ENCODE peak calls at places on chromosomes 2 and 18, in seven cellular contexts. One of them, this sample, is unnamed. For H3K4me1 and H3K36me3, the result is how much of the 10 kb centered on the place peaks cover.

GRCh38 chr2:96259497-96259921 is 6.3 kb downstream of the TMEM127 start:
- DNase-seq in CD8-positive, alpha-beta T cell: no peak
- DNase-seq in GM23338: no peak
- DNase-seq in lung: no peak
- DNase-seq in RWPE2: no peak
- DNase-seq in IMR-90: no peak
- DNase-seq in aorta: peak
- DNase-seq in this sample: no peak

GRCh38 chr18:55687106-55687505 is 99.1 kb upstream of the TCF4 start:
- DNase-seq in CD8-positive, alpha-beta T cell: no peak
- DNase-seq in GM23338: no peak
- DNase-seq in lung: no peak
- DNase-seq in RWPE2: no peak
- DNase-seq in IMR-90: no peak
- DNase-seq in aorta: no peak
- DNase-seq in this sample: no peak

GRCh38 chr2:221767106-221767878 is 195.2 kb upstream of the EPHA4 start:
- DNase-seq in CD8-positive, alpha-beta T cell: no peak
- DNase-seq in GM23338: no peak
- DNase-seq in lung: no peak
- DNase-seq in RWPE2: no peak
- DNase-seq in IMR-90: peak
- DNase-seq in aorta: no peak
- DNase-seq in this sample: no peak

GRCh38 chr2:152459116-152459515 is 124.1 kb downstream of the FMNL2 start:
- DNase-seq in CD8-positive, alpha-beta T cell: no peak
- DNase-seq in GM23338: no peak
- DNase-seq in lung: no peak
- DNase-seq in RWPE2: no peak
- DNase-seq in IMR-90: no peak
- DNase-seq in aorta: no peak
- DNase-seq in this sample: no peak

GRCh38 chr2:155866477-155866876 is 466.0 kb downstream of the NR4A2 start:
- DNase-seq in CD8-positive, alpha-beta T cell: no peak
- DNase-seq in GM23338: peak
- DNase-seq in lung: no peak
- DNase-seq in RWPE2: no peak
- DNase-seq in IMR-90: no peak
- DNase-seq in aorta: no peak
- DNase-seq in this sample: no peak

GRCh38 chr2:101466426-101466825 is 8.5 kb downstream of the RFX8 start:
- DNase-seq in CD8-positive, alpha-beta T cell: no peak
- DNase-seq in GM23338: no peak
- DNase-seq in lung: no peak
- DNase-seq in RWPE2: no peak
- DNase-seq in IMR-90: no peak
- DNase-seq in aorta: no peak
- DNase-seq in this sample: no peak

GRCh38 chr2:216918088-216918680 is 58.3 kb upstream of the TNP1 start:
- DNase-seq in CD8-positive, alpha-beta T cell: no peak
- DNase-seq in GM23338: no peak
- DNase-seq in lung: no peak
- DNase-seq in RWPE2: peak
- DNase-seq in IMR-90: peak
- DNase-seq in aorta: no peak
- DNase-seq in this sample: no peak

GRCh38 chr2:99403524-99403923 is 66.3 kb downstream of the EIF5B start:
- DNase-seq in CD8-positive, alpha-beta T cell: no peak
- DNase-seq in GM23338: peak
- DNase-seq in lung: no peak
- DNase-seq in RWPE2: no peak
- DNase-seq in IMR-90: no peak
- DNase-seq in aorta: no peak
- DNase-seq in this sample: no peak

GRCh38 chr2:46562451-46562841 is 83.1 kb downstream of the TMEM247 start:
- DNase-seq in CD8-positive, alpha-beta T cell: no peak
- DNase-seq in GM23338: no peak
- DNase-seq in lung: no peak
- DNase-seq in RWPE2: no peak
- DNase-seq in IMR-90: no peak
- DNase-seq in aorta: no peak
- DNase-seq in this sample: no peak

GRCh38 chr2:9657083-9657482 is 26.3 kb upstream of the YWHAQ start:
- DNase-seq in CD8-positive, alpha-beta T cell: no peak
- DNase-seq in GM23338: no peak
- DNase-seq in lung: no peak
- DNase-seq in RWPE2: no peak
- DNase-seq in IMR-90: no peak
- DNase-seq in aorta: no peak
- DNase-seq in this sample: no peak

GRCh38 chr18:49359732-49360444 is 100.6 kb downstream of the DYM start:
- DNase-seq in CD8-positive, alpha-beta T cell: no peak
- DNase-seq in GM23338: no peak
- DNase-seq in lung: no peak
- DNase-seq in RWPE2: no peak
- DNase-seq in IMR-90: peak
- DNase-seq in aorta: no peak
- DNase-seq in this sample: no peak

GRCh38 chr18:49368161-49368875 is 92.1 kb downstream of the DYM start:
- DNase-seq in CD8-positive, alpha-beta T cell: no peak
- DNase-seq in GM23338: peak
- DNase-seq in lung: no peak
- DNase-seq in RWPE2: no peak
- DNase-seq in IMR-90: no peak
- DNase-seq in aorta: no peak
- DNase-seq in this sample: no peak

GRCh38 chr18:49364821-49365220 is 95.6 kb downstream of the DYM start:
- DNase-seq in CD8-positive, alpha-beta T cell: no peak
- DNase-seq in GM23338: no peak
- DNase-seq in lung: no peak
- DNase-seq in RWPE2: no peak
- DNase-seq in IMR-90: no peak
- DNase-seq in aorta: no peak
- DNase-seq in this sample: no peak

GRCh38 chr18:49360582-49360981 is 99.9 kb downstream of the DYM start:
- DNase-seq in CD8-positive, alpha-beta T cell: no peak
- DNase-seq in GM23338: no peak
- DNase-seq in lung: no peak
- DNase-seq in RWPE2: no peak
- DNase-seq in IMR-90: no peak
- DNase-seq in aorta: no peak
- DNase-seq in this sample: no peak

DNA sequence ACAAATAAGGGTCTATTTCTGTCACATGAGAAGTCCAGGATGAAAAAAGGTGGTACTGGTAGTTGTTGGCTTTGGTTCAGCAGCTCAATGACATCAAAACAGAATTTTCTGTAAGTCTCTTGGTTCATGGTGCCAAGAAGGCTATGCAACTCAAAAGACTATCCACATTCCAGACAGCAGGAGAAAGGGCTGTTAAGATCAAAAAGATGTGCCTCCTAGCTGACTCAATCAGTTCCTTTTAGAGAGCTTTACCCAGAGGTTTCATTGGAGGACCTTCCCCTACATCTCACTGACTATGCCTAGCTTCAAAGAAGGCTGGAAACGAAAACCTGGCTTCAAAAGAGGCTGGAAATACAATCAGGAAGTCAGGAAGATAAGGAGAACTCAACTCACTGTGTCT is 98.0 kb downstream of the DYM start:
- DNase-seq in CD8-positive, alpha-beta T cell: no peak
- DNase-seq in GM23338: no peak
- DNase-seq in lung: no peak
- DNase-seq in RWPE2: no peak
- DNase-seq in IMR-90: peak
- DNase-seq in aorta: no peak
- DNase-seq in this sample: no peak
- H3K4me1 ChIP-seq in CD8-positive, alpha-beta T cell: under half
- H3K4me1 ChIP-seq in GM23338: under half
- H3K4me1 ChIP-seq in lung: under half
- H3K4me1 ChIP-seq in RWPE2: under half
- H3K4me1 ChIP-seq in IMR-90: under half
- H3K4me1 ChIP-seq in aorta: under half
- H3K4me1 ChIP-seq in this sample: under half

GRCh38 chr2:17179145-17179808 is 339.0 kb downstream of the RAD51AP2 start:
- DNase-seq in CD8-positive, alpha-beta T cell: no peak
- DNase-seq in GM23338: no peak
- DNase-seq in lung: no peak
- DNase-seq in RWPE2: no peak
- DNase-seq in IMR-90: no peak
- DNase-seq in aorta: no peak
- DNase-seq in this sample: no peak
- H3K36me3 ChIP-seq in CD8-positive, alpha-beta T cell: under half
- H3K36me3 ChIP-seq in GM23338: under half
- H3K36me3 ChIP-seq in lung: under half
- H3K36me3 ChIP-seq in RWPE2: under half
- H3K36me3 ChIP-seq in IMR-90: under half
- H3K36me3 ChIP-seq in aorta: under half
- H3K36me3 ChIP-seq in this sample: under half

GRCh38 chr2:17539596-17539992 is 902 bp upstream of the VSNL1 start:
- DNase-seq in CD8-positive, alpha-beta T cell: no peak
- DNase-seq in GM23338: peak
- DNase-seq in lung: no peak
- DNase-seq in RWPE2: no peak
- DNase-seq in IMR-90: no peak
- DNase-seq in aorta: no peak
- DNase-seq in this sample: peak

GRCh38 chr2:17538844-17539554 is 1.5 kb upstream of the VSNL1 start:
- DNase-seq in CD8-positive, alpha-beta T cell: no peak
- DNase-seq in GM23338: peak
- DNase-seq in lung: peak
- DNase-seq in RWPE2: peak
- DNase-seq in IMR-90: peak
- DNase-seq in aorta: peak
- DNase-seq in this sample: peak

GRCh38 chr2:17541514-17541950 is 1.0 kb downstream of the VSNL1 start:
- DNase-seq in CD8-positive, alpha-beta T cell: no peak
- DNase-seq in GM23338: no peak
- DNase-seq in lung: no peak
- DNase-seq in RWPE2: no peak
- DNase-seq in IMR-90: no peak
- DNase-seq in aorta: no peak
- DNase-seq in this sample: no peak

GRCh38 chr2:17540813-17541513 is 467 bp downstream of the VSNL1 start:
- DNase-seq in CD8-positive, alpha-beta T cell: no peak
- DNase-seq in GM23338: no peak
- DNase-seq in lung: no peak
- DNase-seq in RWPE2: no peak
- DNase-seq in IMR-90: no peak
- DNase-seq in aorta: no peak
- DNase-seq in this sample: no peak

GRCh38 chr2:17539993-17540812 is at the start of gene VSNL1:
- DNase-seq in CD8-positive, alpha-beta T cell: no peak
- DNase-seq in GM23338: peak
- DNase-seq in lung: peak
- DNase-seq in RWPE2: peak
- DNase-seq in IMR-90: peak
- DNase-seq in aorta: peak
- DNase-seq in this sample: peak
- H3K4me3 ChIP-seq in CD8-positive, alpha-beta T cell: no peak
- H3K4me3 ChIP-seq in GM23338: peak
- H3K4me3 ChIP-seq in lung: peak
- H3K4me3 ChIP-seq in RWPE2: peak
- H3K4me3 ChIP-seq in IMR-90: peak
- H3K4me3 ChIP-seq in aorta: peak
- H3K4me3 ChIP-seq in this sample: peak

DNA sequence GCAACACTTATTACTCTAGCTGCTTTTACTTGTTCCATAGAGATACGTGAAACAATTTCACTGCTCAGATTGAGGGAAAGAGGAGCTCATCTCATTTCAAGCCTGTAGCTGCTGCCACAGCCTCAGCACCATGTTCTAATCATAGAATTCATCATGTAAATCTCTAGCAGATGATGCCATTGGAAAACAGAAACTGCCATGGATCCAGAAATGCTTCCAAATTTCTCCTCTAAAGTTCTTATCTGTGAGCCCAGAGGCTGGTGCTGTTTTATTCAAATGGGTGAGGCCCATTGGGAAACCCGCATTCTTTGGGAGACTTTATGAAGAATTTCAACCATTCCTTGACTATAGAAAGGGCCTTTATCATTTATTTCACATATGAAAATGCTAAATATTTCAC is 1.9 kb downstream of the CDC42EP3 start:
- DNase-seq in CD8-positive, alpha-beta T cell: no peak
- DNase-seq in GM23338: no peak
- DNase-seq in lung: no peak
- DNase-seq in RWPE2: no peak
- DNase-seq in IMR-90: no peak
- DNase-seq in aorta: no peak
- DNase-seq in this sample: no peak
- H3K4me1 ChIP-seq in CD8-positive, alpha-beta T cell: under half
- H3K4me1 ChIP-seq in GM23338: under half
- H3K4me1 ChIP-seq in lung: under half
- H3K4me1 ChIP-seq in RWPE2: under half
- H3K4me1 ChIP-seq in IMR-90: under half
- H3K4me1 ChIP-seq in aorta: under half
- H3K4me1 ChIP-seq in this sample: under half

GRCh38 chr18:8806105-8806797 is 100.9 kb downstream of the MTCL1 start:
- DNase-seq in CD8-positive, alpha-beta T cell: no peak
- DNase-seq in GM23338: no peak
- DNase-seq in lung: no peak
- DNase-seq in RWPE2: no peak
- DNase-seq in IMR-90: no peak
- DNase-seq in aorta: no peak
- DNase-seq in this sample: no peak

GRCh38 chr18:8806798-8807501 is 101.6 kb downstream of the MTCL1 start:
- DNase-seq in CD8-positive, alpha-beta T cell: no peak
- DNase-seq in GM23338: no peak
- DNase-seq in lung: no peak
- DNase-seq in RWPE2: no peak
- DNase-seq in IMR-90: no peak
- DNase-seq in aorta: no peak
- DNase-seq in this sample: no peak

GRCh38 chr18:8809514-8809913 is 104.2 kb downstream of the MTCL1 start:
- DNase-seq in CD8-positive, alpha-beta T cell: no peak
- DNase-seq in GM23338: no peak
- DNase-seq in lung: no peak
- DNase-seq in RWPE2: no peak
- DNase-seq in IMR-90: no peak
- DNase-seq in aorta: no peak
- DNase-seq in this sample: no peak

GRCh38 chr18:8807502-8807833 is 102.1 kb downstream of the MTCL1 start:
- DNase-seq in CD8-positive, alpha-beta T cell: no peak
- DNase-seq in GM23338: no peak
- DNase-seq in lung: no peak
- DNase-seq in RWPE2: no peak
- DNase-seq in IMR-90: no peak
- DNase-seq in aorta: no peak
- DNase-seq in this sample: no peak

GRCh38 chr18:8808001-8808400 is 102.6 kb downstream of the MTCL1 start:
- DNase-seq in CD8-positive, alpha-beta T cell: no peak
- DNase-seq in GM23338: no peak
- DNase-seq in lung: no peak
- DNase-seq in RWPE2: no peak
- DNase-seq in IMR-90: peak
- DNase-seq in aorta: no peak
- DNase-seq in this sample: no peak
- H3K36me3 ChIP-seq in CD8-positive, alpha-beta T cell: under half
- H3K36me3 ChIP-seq in GM23338: under half
- H3K36me3 ChIP-seq in lung: under half
- H3K36me3 ChIP-seq in RWPE2: under half
- H3K36me3 ChIP-seq in IMR-90: under half
- H3K36me3 ChIP-seq in aorta: under half
- H3K36me3 ChIP-seq in this sample: under half

GRCh38 chr2:236394571-236394970 is 130.4 kb upstream of the ASB18 start:
- DNase-seq in CD8-positive, alpha-beta T cell: no peak
- DNase-seq in GM23338: no peak
- DNase-seq in lung: peak
- DNase-seq in RWPE2: no peak
- DNase-seq in IMR-90: no peak
- DNase-seq in aorta: no peak
- DNase-seq in this sample: no peak
- H3K4me3 ChIP-seq in CD8-positive, alpha-beta T cell: no peak
- H3K4me3 ChIP-seq in GM23338: no peak
- H3K4me3 ChIP-seq in lung: no peak
- H3K4me3 ChIP-seq in RWPE2: no peak
- H3K4me3 ChIP-seq in IMR-90: no peak
- H3K4me3 ChIP-seq in aorta: no peak
- H3K4me3 ChIP-seq in this sample: no peak

This sample was measured in A673.